ENCODE peak calls at places on chromosomes 1 and 21, in ten cellular contexts. One of them, this sample, is unnamed.

GRCh38 chr21:27804515-27804914 is 837.6 kb upstream of the ADAMTS5 start:
- DNase-seq in lower leg skin: no peak
- DNase-seq in MM.1S: no peak
- DNase-seq in A549: no peak
- DNase-seq in left ventricle myocardium inferior: peak; percentile 18
- DNase-seq in tibial nerve: no peak
- DNase-seq in bronchial epithelial cell: no peak
- DNase-seq in AG09319: no peak
- DNase-seq in GM10248: no peak
- DNase-seq in GM06990: no peak
- DNase-seq in this sample: no peak

GRCh38 chr1:164155337-164155850 is 403.6 kb upstream of the PBX1 start:
- DNase-seq in bronchial epithelial cell: peak; percentile 4
- DNase-seq in MM.1S: no peak
- DNase-seq in lower leg skin: no peak
- DNase-seq in A549: no peak
- DNase-seq in AG09319: no peak
- DNase-seq in GM06990: no peak
- DNase-seq in tibial nerve: no peak
- DNase-seq in left ventricle myocardium inferior: no peak
- DNase-seq in GM10248: no peak
- DNase-seq in this sample: no peak

GRCh38 chr1:176691251-176692228 is 228.6 kb downstream of the PAPPA2 start:
- DNase-seq in bronchial epithelial cell: peak; percentile 54
- DNase-seq in MM.1S: peak; percentile 97
- DNase-seq in left ventricle myocardium inferior: no peak
- DNase-seq in tibial nerve: no peak
- DNase-seq in GM06990: peak; percentile 7
- DNase-seq in A549: peak; percentile 18
- DNase-seq in lower leg skin: no peak
- DNase-seq in AG09319: peak; percentile 4
- DNase-seq in GM10248: peak; percentile 40
- DNase-seq in this sample: peak; percentile 35

GRCh38 chr1:99557556-99558256 is 88.2 kb upstream of the PALMD start:
- DNase-seq in MM.1S: no peak
- DNase-seq in GM10248: no peak
- DNase-seq in AG09319: no peak
- DNase-seq in GM06990: no peak
- DNase-seq in left ventricle myocardium inferior: no peak
- DNase-seq in lower leg skin: no peak
- DNase-seq in tibial nerve: no peak
- DNase-seq in bronchial epithelial cell: peak; percentile 92
- DNase-seq in A549: no peak
- DNase-seq in this sample: no peak

GRCh38 chr1:67468066-67468718 is 38.0 kb upstream of the SERBP1 start:
- DNase-seq in lower leg skin: no peak
- DNase-seq in tibial nerve: no peak
- DNase-seq in A549: no peak
- DNase-seq in left ventricle myocardium inferior: no peak
- DNase-seq in GM10248: no peak
- DNase-seq in AG09319: no peak
- DNase-seq in bronchial epithelial cell: peak; percentile 77
- DNase-seq in MM.1S: no peak
- DNase-seq in GM06990: no peak
- DNase-seq in this sample: no peak

GRCh38 chr1:54120698-54121481 is 31.9 kb downstream of the CDCP2 start:
- DNase-seq in MM.1S: no peak
- DNase-seq in tibial nerve: no peak
- DNase-seq in GM06990: no peak
- DNase-seq in AG09319: no peak
- DNase-seq in lower leg skin: no peak
- DNase-seq in A549: peak; percentile 33
- DNase-seq in GM10248: no peak
- DNase-seq in bronchial epithelial cell: no peak
- DNase-seq in left ventricle myocardium inferior: no peak
- DNase-seq in this sample: no peak

GRCh38 chr21:36171741-36172331 is 15.2 kb downstream of the DOP1B start:
- DNase-seq in AG09319: no peak
- DNase-seq in bronchial epithelial cell: no peak
- DNase-seq in MM.1S: no peak
- DNase-seq in A549: no peak
- DNase-seq in lower leg skin: no peak
- DNase-seq in GM06990: no peak
- DNase-seq in left ventricle myocardium inferior: peak; percentile 51
- DNase-seq in tibial nerve: no peak
- DNase-seq in GM10248: no peak
- DNase-seq in this sample: no peak

GRCh38 chr1:87869563-87869962 is 540.9 kb downstream of the LMO4 start:
- DNase-seq in GM06990: no peak
- DNase-seq in MM.1S: no peak
- DNase-seq in left ventricle myocardium inferior: no peak
- DNase-seq in AG09319: peak; percentile 1
- DNase-seq in lower leg skin: no peak
- DNase-seq in bronchial epithelial cell: peak; percentile 98
- DNase-seq in GM10248: no peak
- DNase-seq in A549: peak; percentile 2
- DNase-seq in tibial nerve: no peak
- DNase-seq in this sample: no peak

GRCh38 chr1:206477581-206478380 is 7.5 kb downstream of the IKBKE start:
- DNase-seq in MM.1S: no peak
- DNase-seq in A549: no peak
- DNase-seq in GM10248: no peak
- DNase-seq in tibial nerve: no peak
- DNase-seq in GM06990: no peak
- DNase-seq in left ventricle myocardium inferior: no peak
- DNase-seq in lower leg skin: no peak
- DNase-seq in AG09319: no peak
- DNase-seq in bronchial epithelial cell: peak; percentile 83
- DNase-seq in this sample: no peak

GRCh38 chr1:206482611-206483010 is 12.3 kb downstream of the IKBKE start:
- DNase-seq in lower leg skin: no peak
- DNase-seq in bronchial epithelial cell: peak; percentile 90
- DNase-seq in tibial nerve: no peak
- DNase-seq in GM10248: no peak
- DNase-seq in MM.1S: no peak
- DNase-seq in AG09319: no peak
- DNase-seq in GM06990: no peak
- DNase-seq in A549: no peak
- DNase-seq in left ventricle myocardium inferior: no peak
- DNase-seq in this sample: no peak

GRCh38 chr1:206479164-206480125 is 9.2 kb downstream of the IKBKE start:
- DNase-seq in AG09319: peak; percentile 58
- DNase-seq in MM.1S: peak; percentile 79
- DNase-seq in tibial nerve: peak; percentile 68
- DNase-seq in left ventricle myocardium inferior: peak; percentile 56
- DNase-seq in GM10248: peak; percentile 85
- DNase-seq in lower leg skin: no peak
- DNase-seq in bronchial epithelial cell: peak; percentile 72
- DNase-seq in GM06990: no peak
- DNase-seq in A549: peak; percentile 91
- DNase-seq in this sample: peak; percentile 87

GRCh38 chr1:206478746-206479145 is 8.5 kb downstream of the IKBKE start:
- DNase-seq in A549: no peak
- DNase-seq in left ventricle myocardium inferior: no peak
- DNase-seq in GM06990: no peak
- DNase-seq in MM.1S: no peak
- DNase-seq in GM10248: no peak
- DNase-seq in tibial nerve: no peak
- DNase-seq in lower leg skin: no peak
- DNase-seq in bronchial epithelial cell: no peak
- DNase-seq in AG09319: no peak
- DNase-seq in this sample: no peak

DNA sequence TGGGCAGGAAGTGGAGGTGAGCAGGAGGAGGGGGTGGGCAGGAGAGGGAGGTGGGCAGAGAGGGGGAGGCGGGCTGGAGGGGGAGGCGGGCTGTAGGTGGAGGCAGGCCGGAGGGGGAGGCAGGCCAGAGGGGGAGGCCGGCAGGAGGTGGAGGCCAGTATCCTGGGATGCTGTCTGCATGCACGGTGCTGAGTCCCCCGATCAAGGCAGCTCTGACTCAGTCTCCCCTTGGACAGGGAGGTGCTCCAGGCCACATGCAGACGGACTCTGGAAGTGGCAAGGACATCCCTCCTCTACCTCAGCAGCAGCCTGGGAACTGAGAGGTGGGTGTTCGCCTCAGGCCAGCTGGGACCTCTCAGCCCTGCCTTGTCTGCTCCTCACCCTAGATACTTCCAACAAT is 9.9 kb downstream of the IKBKE start:
- DNase-seq in lower leg skin: no peak
- DNase-seq in bronchial epithelial cell: no peak
- DNase-seq in A549: no peak
- DNase-seq in left ventricle myocardium inferior: no peak
- DNase-seq in GM06990: no peak
- DNase-seq in GM10248: no peak
- DNase-seq in MM.1S: no peak
- DNase-seq in AG09319: no peak
- DNase-seq in tibial nerve: no peak
- DNase-seq in this sample: no peak
- TF ChIP-seq CTCF in lower leg skin: no peak
- TF ChIP-seq CTCF in bronchial epithelial cell: no peak
- TF ChIP-seq CTCF in A549: no peak
- TF ChIP-seq CTCF in left ventricle myocardium inferior: no peak
- TF ChIP-seq CTCF in GM06990: no peak
- TF ChIP-seq CTCF in GM10248: no peak
- TF ChIP-seq CTCF in MM.1S: no peak
- TF ChIP-seq CTCF in AG09319: no peak
- TF ChIP-seq CTCF in tibial nerve: no peak
- TF ChIP-seq CTCF in this sample: no peak

DNA sequence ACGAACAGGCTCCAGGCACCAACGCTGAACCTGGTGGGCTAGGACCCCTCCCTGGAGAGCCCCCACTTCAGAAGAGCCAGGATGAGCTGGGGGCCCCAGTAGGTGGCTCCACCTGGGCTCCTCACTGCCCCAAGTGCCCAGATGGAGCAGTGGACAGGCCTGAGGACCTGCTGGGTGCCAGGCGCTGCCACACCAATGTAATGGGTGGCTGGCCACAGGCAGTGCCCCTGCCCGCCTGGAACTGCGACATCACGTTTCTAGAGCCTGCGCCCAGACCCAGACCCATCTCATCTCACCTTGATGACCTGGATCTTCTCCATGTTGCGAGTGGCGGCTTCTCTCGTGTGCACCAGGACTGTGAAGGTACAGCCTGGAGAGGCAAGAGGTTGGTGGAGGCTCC is 5.6 kb downstream of the MAD2L2 start:
- DNase-seq in tibial nerve: no peak
- DNase-seq in GM06990: no peak
- DNase-seq in lower leg skin: no peak
- DNase-seq in bronchial epithelial cell: no peak
- DNase-seq in GM10248: no peak
- DNase-seq in MM.1S: no peak
- DNase-seq in left ventricle myocardium inferior: no peak
- DNase-seq in AG09319: no peak
- DNase-seq in A549: no peak
- DNase-seq in this sample: no peak
- TF ChIP-seq CTCF in tibial nerve: no peak
- TF ChIP-seq CTCF in GM06990: no peak
- TF ChIP-seq CTCF in lower leg skin: no peak
- TF ChIP-seq CTCF in bronchial epithelial cell: no peak
- TF ChIP-seq CTCF in GM10248: no peak
- TF ChIP-seq CTCF in MM.1S: no peak
- TF ChIP-seq CTCF in left ventricle myocardium inferior: no peak
- TF ChIP-seq CTCF in AG09319: no peak
- TF ChIP-seq CTCF in A549: no peak
- TF ChIP-seq CTCF in this sample: no peak

GRCh38 chr1:218361298-218362065 is 16.3 kb downstream of the TGFB2 start:
- DNase-seq in lower leg skin: no peak
- DNase-seq in bronchial epithelial cell: peak; percentile 42
- DNase-seq in GM06990: no peak
- DNase-seq in MM.1S: peak; percentile 29
- DNase-seq in GM10248: no peak
- DNase-seq in left ventricle myocardium inferior: no peak
- DNase-seq in tibial nerve: no peak
- DNase-seq in AG09319: no peak
- DNase-seq in A549: no peak
- DNase-seq in this sample: no peak
- TF ChIP-seq CTCF in lower leg skin: no peak
- TF ChIP-seq CTCF in bronchial epithelial cell: peak; percentile 36
- TF ChIP-seq CTCF in GM06990: peak; percentile 33
- TF ChIP-seq CTCF in MM.1S: peak; percentile 69
- TF ChIP-seq CTCF in GM10248: no peak
- TF ChIP-seq CTCF in left ventricle myocardium inferior: peak; percentile 65
- TF ChIP-seq CTCF in tibial nerve: peak; percentile 11
- TF ChIP-seq CTCF in AG09319: peak; percentile 63
- TF ChIP-seq CTCF in A549: peak; percentile 66
- TF ChIP-seq CTCF in this sample: peak; percentile 11

GRCh38 chr21:46324390-46325072 is 575 bp downstream of the PCNT start:
- DNase-seq in A549: peak; percentile 44
- DNase-seq in bronchial epithelial cell: peak; percentile 30
- DNase-seq in GM10248: peak; percentile 95
- DNase-seq in MM.1S: peak; percentile 94
- DNase-seq in lower leg skin: peak; percentile 97
- DNase-seq in tibial nerve: peak; percentile 78
- DNase-seq in AG09319: peak; percentile 54
- DNase-seq in left ventricle myocardium inferior: peak; percentile 87
- DNase-seq in GM06990: peak; percentile 88
- DNase-seq in this sample: peak; percentile 96
- TF ChIP-seq CTCF in A549: no peak
- TF ChIP-seq CTCF in bronchial epithelial cell: no peak
- TF ChIP-seq CTCF in GM10248: peak; percentile 10
- TF ChIP-seq CTCF in MM.1S: no peak
- TF ChIP-seq CTCF in lower leg skin: no peak
- TF ChIP-seq CTCF in tibial nerve: no peak
- TF ChIP-seq CTCF in AG09319: peak; percentile 2
- TF ChIP-seq CTCF in left ventricle myocardium inferior: no peak
- TF ChIP-seq CTCF in GM06990: no peak
- TF ChIP-seq CTCF in this sample: no peak

This sample was measured in GM13976.